ENCODE peak calls at places on chromosomes 7 and 10, in nine cellular contexts. U is PC-9, G is H9, L is left ventricle myocardium inferior, I is fibroblast of lung, E is tibial artery, S is esophagus squamous epithelium, B is lower lobe of right lung, O is left lung. J is an unnamed sample. For H3K4me1, the result is how much of the 10 kb centered on the place peaks cover.

GRCh38 chr10:77667426-77668324 is 30.1 kb upstream of the KCNMA1 start:
- DNase-seq in U (no peak), G (no peak), L (no peak), I (no peak), E (no peak), S (no peak), B (no peak), O (no peak), J (no peak)

GRCh38 chr10:76937056-76937665 is 700.4 kb downstream of the KCNMA1 start:
- DNase-seq in U (no peak), G (no peak), L (no peak), I (no peak), E (no peak), S (no peak), B (no peak), O (no peak), J (no peak)

GRCh38 chr7:40720401-40720800 is 585.6 kb downstream of the SUGCT start:
- DNase-seq in U (no peak), G (no peak), L (no peak), I (peak), E (no peak), S (no peak), B (no peak), O (no peak), J (no peak)

GRCh38 chr7:54995631-54996340 is 23.0 kb upstream of the EGFR start:
- DNase-seq in U (peak), G (no peak), L (no peak), I (no peak), E (no peak), S (no peak), B (no peak), O (no peak), J (no peak)

GRCh38 chr7:55538538-55538937 is 33.8 kb downstream of the VOPP1 start:
- DNase-seq in U (no peak), G (no peak), L (no peak), I (peak), E (no peak), S (no peak), B (no peak), O (no peak), J (no peak)

GRCh38 chr7:36661135-36661840 is 63.0 kb downstream of the AOAH start:
- DNase-seq in U (no peak), G (peak), L (no peak), I (no peak), E (no peak), S (no peak), B (no peak), O (no peak), J (no peak)

GRCh38 chr10:110005716-110006115 is 2.1 kb upstream of the ADD3 start:
- DNase-seq in U (no peak), G (peak), L (peak), I (peak), E (peak), S (no peak), B (no peak), O (peak), J (no peak)

GRCh38 chr7:30079880-30080279 is 51.7 kb downstream of the PLEKHA8 start:
- DNase-seq in U (no peak), G (no peak), L (no peak), I (no peak), E (no peak), S (no peak), B (no peak), O (no peak), J (no peak)

GRCh38 chr7:114100810-114101209 is 182.0 kb upstream of the PPP1R3A start:
- DNase-seq in U (no peak), G (no peak), L (no peak), I (no peak), E (no peak), S (no peak), B (no peak), O (no peak), J (no peak)

GRCh38 chr10:6065406-6065805 is 3.2 kb upstream of the IL2RA start:
- DNase-seq in U (no peak), G (no peak), L (no peak), I (no peak), E (peak), S (no peak), B (no peak), O (no peak), J (no peak)

GRCh38 chr7:3673524-3673923 is 372.5 kb downstream of the SDK1 start:
- DNase-seq in U (peak), G (peak), L (peak), I (peak), E (no peak), S (no peak), B (peak), O (no peak), J (no peak)

GRCh38 chr10:7411671-7412481 is 1.0 kb upstream of the SFMBT2 start:
- DNase-seq in U (no peak), G (peak), L (no peak), I (no peak), E (no peak), S (no peak), B (peak), O (no peak), J (no peak)

GRCh38 chr10:99375444-99375843 is 46.3 kb downstream of the CNNM1 start:
- DNase-seq in U (no peak), G (no peak), L (no peak), I (no peak), E (no peak), S (no peak), B (no peak), O (no peak), J (no peak)

GRCh38 chr10:90966146-90966545 is 45.3 kb upstream of the ANKRD1 start:
- DNase-seq in U (no peak), G (no peak), L (no peak), I (no peak), E (no peak), S (no peak), B (no peak), O (no peak), J (no peak)

GRCh38 chr7:127751062-127751722 is 99.2 kb downstream of the SND1 start:
- DNase-seq in U (no peak), G (no peak), L (no peak), I (peak), E (no peak), S (no peak), B (no peak), O (no peak), J (no peak)

GRCh38 chr7:34748244-34749039 is 90.4 kb downstream of the NPSR1 start:
- DNase-seq in U (peak), G (peak), L (peak), I (peak), E (no peak), S (no peak), B (peak), O (peak), J (no peak)

GRCh38 chr7:134693256-134693655 is 46.6 kb downstream of the BPGM start:
- DNase-seq in U (no peak), G (no peak), L (no peak), I (peak), E (peak), S (no peak), B (no peak), O (no peak), J (no peak)

GRCh38 chr7:3214090-3214413 is 87.0 kb upstream of the SDK1 start:
- DNase-seq in U (no peak), G (no peak), L (no peak), I (no peak), E (no peak), S (no peak), B (no peak), O (no peak), J (no peak)

GRCh38 chr7:1668486-1668931 is 1.6 kb upstream of the ELFN1 start:
- DNase-seq in U (peak), G (peak), L (peak), I (no peak), E (peak), S (no peak), B (peak), O (peak), J (peak)

GRCh38 chr10:132492323-132493035 is 45.1 kb upstream of the INPP5A start:
- DNase-seq in U (no peak), G (peak), L (peak), I (peak), E (peak), S (no peak), B (peak), O (no peak), J (peak)

GRCh38 chr10:70480254-70480861 is 1.8 kb downstream of the PALD1 start:
- DNase-seq in U (no peak), G (no peak), L (no peak), I (no peak), E (no peak), S (no peak), B (no peak), O (no peak), J (no peak)

GRCh38 chr10:83881647-83882046 is 257.7 kb upstream of the GHITM start:
- DNase-seq in U (no peak), G (no peak), L (no peak), I (no peak), E (no peak), S (no peak), B (no peak), O (no peak), J (no peak)

GRCh38 chr10:45408421-45409319 is 34.7 kb downstream of the ALOX5 start:
- DNase-seq in U (no peak), G (no peak), L (no peak), I (peak), E (no peak), S (no peak), B (no peak), O (no peak), J (no peak)

GRCh38 chr7:102434039-102434481 is 685 bp downstream of the ORAI2 start:
- DNase-seq in U (no peak), G (no peak), L (no peak), I (no peak), E (no peak), S (no peak), B (no peak), O (no peak), J (no peak)

GRCh38 chr10:99531026-99531695 is 1.6 kb upstream of the NKX2-3 start:
- DNase-seq in U (no peak), G (peak), L (no peak), I (no peak), E (no peak), S (no peak), B (no peak), O (no peak), J (peak)

GRCh38 chr10:15416034-15416433 is 44.9 kb upstream of the FAM171A1 start:
- DNase-seq in U (no peak), G (no peak), L (no peak), I (no peak), E (no peak), S (no peak), B (no peak), O (no peak), J (no peak)

GRCh38 chr7:121262221-121262620 is 66.6 kb upstream of the WNT16 start:
- DNase-seq in U (no peak), G (no peak), L (no peak), I (no peak), E (no peak), S (no peak), B (no peak), O (no peak), J (no peak)

GRCh38 chr10:124124123-124124768 is 30.8 kb upstream of the CHST15 start:
- DNase-seq in U (no peak), G (no peak), L (no peak), I (no peak), E (no peak), S (no peak), B (no peak), O (no peak), J (no peak)

GRCh38 chr10:92970301-92971070 is 90.1 kb upstream of the CYP26C1 start:
- DNase-seq in U (no peak), G (no peak), L (no peak), I (peak), E (no peak), S (no peak), B (no peak), O (no peak), J (no peak)

GRCh38 chr10:93999401-93999851 is 5.7 kb downstream of the PLCE1 start:
- DNase-seq in U (no peak), G (peak), L (peak), I (peak), E (peak), S (no peak), B (no peak), O (no peak), J (no peak)

GRCh38 chr7:52500796-52501195 is 534.6 kb upstream of the POM121L12 start:
- DNase-seq in U (no peak), G (no peak), L (no peak), I (no peak), E (no peak), S (no peak), B (no peak), O (no peak), J (no peak)

GRCh38 chr10:114879093-114879492 is 57.5 kb downstream of the FHIP2A start:
- DNase-seq in U (no peak), G (no peak), L (no peak), I (no peak), E (no peak), S (no peak), B (no peak), O (no peak), J (no peak)

GRCh38 chr7:80725181-80725611 is 86.8 kb downstream of the CD36 start:
- DNase-seq in U (no peak), G (no peak), L (no peak), I (no peak), E (no peak), S (no peak), B (no peak), O (no peak), J (no peak)

GRCh38 chr10:66713387-66713786 is 212.4 kb upstream of the LRRTM3 start:
- DNase-seq in U (no peak), G (no peak), L (no peak), I (no peak), E (no peak), S (no peak), B (no peak), O (no peak), J (no peak)

GRCh38 chr10:108982141-108982540 is 941.2 kb downstream of the XPNPEP1 start:
- DNase-seq in U (no peak), G (no peak), L (no peak), I (no peak), E (no peak), S (no peak), B (no peak), O (no peak), J (no peak)

GRCh38 chr10:13684252-13684791 is 97.6 kb downstream of the PRPF18 start:
- DNase-seq in U (no peak), G (no peak), L (peak), I (peak), E (peak), S (no peak), B (peak), O (peak), J (no peak)

DNA sequence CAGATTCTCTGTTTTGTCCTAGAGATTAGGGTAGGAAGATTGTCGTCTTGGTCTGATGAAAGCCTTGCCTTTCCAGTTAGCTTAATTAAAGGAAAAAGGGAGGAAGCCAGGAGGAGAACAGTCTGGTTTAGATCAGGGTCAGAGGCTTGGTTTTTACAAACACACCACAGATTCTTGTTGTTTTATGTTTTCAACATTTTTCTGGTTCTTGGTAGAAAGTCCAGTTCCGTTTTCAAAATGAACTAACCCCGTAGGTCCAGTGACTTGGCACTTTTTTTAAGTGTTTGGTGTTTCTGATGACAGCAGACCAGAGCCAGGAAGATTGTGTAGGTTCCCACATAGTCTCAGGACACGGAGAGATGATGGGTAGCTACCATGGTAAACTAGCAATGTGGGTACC is 167.1 kb upstream of the INHBA start:
- DNase-seq in U (no peak), G (no peak), L (no peak), I (peak), E (no peak), S (no peak), B (no peak), O (no peak), J (no peak)
- TF ChIP-seq CTCF in U (no peak), G (no peak), L (no peak), I (no peak), E (no peak), S (no peak), B (no peak), O (no peak), J (no peak)

GRCh38 chr7:139139150-139139549 is 29.6 kb upstream of the ZC3HAV1 start:
- DNase-seq in U (no peak), G (no peak), L (no peak), I (no peak), E (no peak), S (no peak), B (no peak), O (no peak), J (no peak)

GRCh38 chr7:139131622-139132021 is 22.1 kb upstream of the ZC3HAV1 start:
- DNase-seq in U (no peak), G (no peak), L (no peak), I (no peak), E (no peak), S (no peak), B (no peak), O (no peak), J (no peak)

GRCh38 chr7:139127648-139128047 is 18.1 kb upstream of the ZC3HAV1 start:
- DNase-seq in U (no peak), G (no peak), L (no peak), I (peak), E (no peak), S (no peak), B (no peak), O (no peak), J (no peak)

GRCh38 chr7:139133335-139134139 is 24.0 kb upstream of the ZC3HAV1 start:
- DNase-seq in U (peak), G (peak), L (peak), I (peak), E (peak), S (peak), B (peak), O (peak), J (peak)
- H3K27ac ChIP-seq in U (no peak), G (no peak), L (peak), I (peak), E (peak), S (peak), B (peak), O (peak), J (no peak)

DNA sequence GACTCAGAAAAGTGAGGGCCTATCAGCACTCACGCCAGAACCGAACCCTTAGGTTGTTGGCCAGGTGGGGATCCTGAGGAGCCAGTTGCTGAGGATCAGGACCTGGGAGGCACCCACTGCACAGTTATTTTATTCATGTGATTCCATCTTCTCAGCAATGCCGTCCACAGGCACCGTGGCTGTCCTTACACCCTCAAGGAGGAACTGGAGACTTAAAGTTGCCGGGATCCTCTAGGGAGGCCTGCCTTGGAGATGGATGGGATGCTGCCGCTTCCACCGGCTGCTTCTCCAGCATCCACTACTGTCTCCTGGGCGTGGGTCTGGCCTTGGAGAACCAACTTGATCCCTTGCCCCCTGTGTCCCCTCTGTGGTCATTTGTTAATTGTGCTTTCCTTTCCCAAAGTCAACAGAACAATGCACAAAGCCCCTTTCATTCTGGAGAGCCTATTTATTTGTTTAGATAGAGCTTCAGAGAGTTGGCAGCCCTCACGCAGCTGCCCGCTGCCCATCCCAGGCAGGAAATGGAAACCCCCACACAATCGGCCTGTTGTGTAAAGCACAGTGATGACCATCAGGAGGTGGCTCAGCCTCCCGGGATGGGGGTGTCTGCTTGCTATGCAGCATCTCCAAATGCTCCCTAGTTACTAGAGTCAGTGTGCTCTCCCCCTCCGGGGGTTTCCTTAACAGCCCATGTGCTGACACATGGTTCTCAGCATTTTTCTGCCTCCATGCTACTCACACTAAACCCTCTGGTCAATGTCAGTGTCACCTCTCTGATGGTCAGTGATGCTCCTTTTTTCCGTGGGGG is 52.9 kb upstream of the IGFBP3 start:
- DNase-seq in U (no peak), G (no peak), L (no peak), I (no peak), E (no peak), S (no peak), B (no peak), O (no peak), J (no peak)
- H3K4me1 ChIP-seq in U (under half), G (under half), L (under half), I (under half), E (under half), S (under half), B (under half), O (under half), J (under half)

DNA sequence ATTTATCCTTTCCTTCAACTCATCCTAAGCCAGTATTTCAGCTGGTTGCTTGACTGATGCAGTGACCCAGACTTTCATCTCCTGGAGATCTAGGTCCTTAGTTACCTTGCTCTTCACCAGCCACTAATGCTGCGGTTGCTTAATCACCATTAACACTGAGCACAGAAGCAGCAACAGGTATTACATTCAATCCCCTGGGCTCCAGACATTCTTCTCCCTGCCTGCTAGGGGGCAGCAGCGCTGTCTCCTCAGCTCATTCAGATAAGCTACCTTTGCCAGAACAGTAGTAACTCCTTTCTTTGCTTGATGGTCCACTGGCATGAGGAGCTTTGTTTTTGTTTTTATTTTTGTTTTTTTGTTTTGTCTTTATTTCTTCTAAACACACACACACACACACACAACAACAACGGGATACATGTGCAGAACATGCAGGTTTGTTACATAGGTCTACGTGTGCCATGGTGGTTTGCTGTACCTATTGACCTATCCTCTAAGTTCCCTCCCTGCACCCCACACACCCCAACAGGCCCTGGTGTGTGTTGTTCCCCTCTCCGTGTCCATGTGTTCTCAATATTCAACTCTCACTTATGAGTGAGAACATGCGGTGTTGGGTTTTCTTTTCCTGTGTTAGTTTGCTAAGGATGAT is 1043.2 kb upstream of the C7orf33 start:
- DNase-seq in U (peak), G (peak), L (no peak), I (peak), E (no peak), S (no peak), B (no peak), O (peak), J (no peak)
- TF ChIP-seq CTCF in U (peak), G (peak), L (peak), I (peak), E (no peak), S (peak), B (peak), O (peak), J (peak)

GRCh38 chr7:132065193-132065972 is 509.0 kb upstream of the PODXL start:
- DNase-seq in U (peak), G (no peak), L (no peak), I (peak), E (peak), S (no peak), B (no peak), O (peak), J (peak)

GRCh38 chr7:132061931-132062330 is 505.5 kb upstream of the PODXL start:
- DNase-seq in U (no peak), G (no peak), L (no peak), I (peak), E (no peak), S (no peak), B (no peak), O (no peak), J (no peak)

GRCh38 chr7:132063800-132064199 is 507.4 kb upstream of the PODXL start:
- DNase-seq in U (no peak), G (no peak), L (no peak), I (no peak), E (no peak), S (no peak), B (no peak), O (no peak), J (no peak)

GRCh38 chr7:132065973-132066611 is 509.7 kb upstream of the PODXL start:
- DNase-seq in U (no peak), G (no peak), L (no peak), I (no peak), E (no peak), S (no peak), B (no peak), O (no peak), J (no peak)

DNA sequence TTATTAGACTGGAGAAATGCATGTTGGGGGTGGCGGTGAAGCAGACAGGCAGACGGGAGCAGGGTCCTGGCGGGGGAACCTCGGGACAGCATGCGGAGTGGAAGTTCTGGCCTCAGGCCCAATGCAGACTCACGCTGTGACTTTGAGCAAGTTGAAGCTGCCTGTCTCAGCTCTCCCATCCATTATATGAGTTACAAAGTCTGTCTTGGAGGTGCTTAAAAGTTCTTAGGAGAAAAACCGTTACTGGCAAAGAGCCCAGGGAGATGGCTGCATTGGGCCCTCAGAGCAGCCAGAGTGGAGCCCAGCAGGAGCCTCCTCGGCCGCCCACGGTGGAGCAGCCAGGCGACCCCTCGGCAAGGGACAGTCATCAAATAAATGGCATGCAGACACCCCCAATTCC is 509.5 kb downstream of the PLXNA4 start:
- DNase-seq in U (no peak), G (no peak), L (peak), I (peak), E (peak), S (no peak), B (no peak), O (no peak), J (no peak)
- H3K27ac ChIP-seq in U (peak), G (no peak), L (peak), I (peak), E (peak), S (peak), B (no peak), O (peak), J (peak)